ENCODE peak calls at places on chromosomes 6 and 20, in five cellular contexts. H is HCT116, A is SK-N-SH, R is HepG2, P is GM12878. F is an unnamed sample.

GRCh38 chr6:5205877-5206840 is 54.6 kb downstream of the LYRM4 start:
- DNase-seq in H (no peak), A (peak), R (peak), P (no peak), F (no peak)

GRCh38 chr20:43563429-43563828 is 4.6 kb downstream of the SGK2 start:
- DNase-seq in H (no peak), A (no peak), R (peak), P (no peak), F (no peak)

GRCh38 chr6:168582581-168582981 is 141.6 kb downstream of the SMOC2 start:
- DNase-seq in H (no peak), A (no peak), R (no peak), P (no peak), F (no peak)

GRCh38 chr6:6008114-6008647 is 1.5 kb upstream of the NRN1 start:
- DNase-seq in H (no peak), A (no peak), R (no peak), P (no peak), F (no peak)

GRCh38 chr20:34190679-34191090 is 50.5 kb upstream of the ASIP start:
- DNase-seq in H (peak), A (peak), R (peak), P (no peak), F (peak)

GRCh38 chr20:34268145-34268544 is 26.9 kb downstream of the ASIP start:
- DNase-seq in H (no peak), A (no peak), R (no peak), P (no peak), F (no peak)

GRCh38 chr6:15266423-15266996 is 20.6 kb downstream of the JARID2 start:
- DNase-seq in H (no peak), A (no peak), R (peak), P (no peak), F (peak)

GRCh38 chr6:143598466-143599080 is 79.2 kb upstream of the PHACTR2 start:
- DNase-seq in H (no peak), A (no peak), R (no peak), P (no peak), F (peak)

GRCh38 chr6:137589067-137589848 is 95.1 kb upstream of the OLIG3 start:
- DNase-seq in H (peak), A (peak), R (peak), P (peak), F (peak)

GRCh38 chr6:91149914-91150674 is 563.2 kb upstream of the MAP3K7 start:
- DNase-seq in H (no peak), A (no peak), R (no peak), P (no peak), F (no peak)

GRCh38 chr6:56902551-56903464 is 52.1 kb upstream of the BEND6 start:
- DNase-seq in H (no peak), A (peak), R (peak), P (no peak), F (peak)

GRCh38 chr20:46129955-46130481 is 11.9 kb downstream of the CD40 start:
- DNase-seq in H (no peak), A (no peak), R (no peak), P (peak), F (no peak)

GRCh38 chr6:143513410-143513809 is 1.9 kb upstream of the FUCA2 start:
- DNase-seq in H (no peak), A (peak), R (peak), P (no peak), F (peak)

GRCh38 chr6:110688661-110689268 is 126.5 kb downstream of the CDK19 start:
- DNase-seq in H (no peak), A (no peak), R (no peak), P (no peak), F (no peak)

GRCh38 chr20:45087814-45088213 is 13.1 kb downstream of the KCNS1 start:
- DNase-seq in H (no peak), A (no peak), R (no peak), P (no peak), F (no peak)

GRCh38 chr6:41536884-41537347 is 9.3 kb upstream of the FOXP4 start:
- DNase-seq in H (peak), A (no peak), R (no peak), P (no peak), F (no peak)

GRCh38 chr6:5096482-5096881 is 11.3 kb downstream of the PPP1R3G start:
- DNase-seq in H (no peak), A (no peak), R (no peak), P (no peak), F (peak)

GRCh38 chr6:26130581-26131247 is 43.5 kb downstream of the HFE start:
- DNase-seq in H (no peak), A (no peak), R (no peak), P (no peak), F (peak)

GRCh38 chr6:31898200-31899011 is 908 bp upstream of the EHMT2 start:
- DNase-seq in H (peak), A (peak), R (peak), P (no peak), F (peak)

GRCh38 chr20:62453186-62453808 is 22.5 kb downstream of the GATA5 start:
- DNase-seq in H (no peak), A (no peak), R (no peak), P (no peak), F (no peak)

GRCh38 chr6:14094721-14095120 is 22.9 kb upstream of the CD83 start:
- DNase-seq in H (no peak), A (no peak), R (no peak), P (no peak), F (no peak)

GRCh38 chr6:1110935-1111334 is 201.0 kb upstream of the FOXQ1 start:
- DNase-seq in H (no peak), A (no peak), R (no peak), P (no peak), F (no peak)

GRCh38 chr6:134020071-134020470 is 32.4 kb downstream of the SLC2A12 start:
- DNase-seq in H (no peak), A (no peak), R (no peak), P (no peak), F (no peak)

GRCh38 chr20:969868-970267 is 32.2 kb downstream of the RSPO4 start:
- DNase-seq in H (no peak), A (no peak), R (no peak), P (no peak), F (no peak)

GRCh38 chr6:41756354-41756753 is 9.2 kb upstream of the PGC start:
- DNase-seq in H (no peak), A (no peak), R (no peak), P (no peak), F (no peak)

GRCh38 chr20:58461899-58462298 is 53.3 kb downstream of the APCDD1L start:
- DNase-seq in H (no peak), A (no peak), R (no peak), P (no peak), F (no peak)

GRCh38 chr6:117270121-117270959 is 5.0 kb downstream of the VGLL2 start:
- DNase-seq in H (no peak), A (peak), R (no peak), P (no peak), F (no peak)

GRCh38 chr6:56040875-56041274 is 165.5 kb upstream of the BMP5 start:
- DNase-seq in H (no peak), A (no peak), R (no peak), P (no peak), F (no peak)

GRCh38 chr6:141403827-141404226 is 728.9 kb upstream of the GJE1 start:
- DNase-seq in H (no peak), A (no peak), R (no peak), P (no peak), F (no peak)

GRCh38 chr6:27592481-27593199 is 119.7 kb upstream of the ZNF184 start:
- DNase-seq in H (no peak), A (no peak), R (peak), P (peak), F (peak)

GRCh38 chr6:1187293-1188131 is 124.4 kb upstream of the FOXQ1 start:
- DNase-seq in H (no peak), A (no peak), R (peak), P (no peak), F (no peak)

DNA sequence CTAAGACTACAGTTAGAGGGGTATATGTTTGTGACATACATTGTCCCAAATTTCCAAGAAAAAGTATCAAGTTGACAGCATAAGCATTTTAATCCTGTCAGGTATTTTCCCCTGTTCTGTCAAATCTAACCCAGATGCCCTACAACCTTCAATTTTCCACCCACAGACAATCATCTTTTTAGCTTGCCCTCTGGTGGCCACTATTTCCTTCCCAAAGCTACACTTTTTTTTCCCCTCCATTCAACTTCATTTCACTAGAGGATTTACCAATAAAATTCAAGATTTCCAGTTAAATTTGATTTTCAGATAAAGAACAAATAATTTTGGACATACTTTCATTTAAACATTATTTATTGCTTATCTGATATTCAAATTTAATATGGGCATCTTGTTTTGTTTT is 286.6 kb downstream of the TENT5A start:
- DNase-seq in H (peak), A (peak), R (peak), P (no peak), F (no peak)
- TF ChIP-seq ZBTB33 in H (no peak), A (no peak), R (no peak), P (no peak), F (no peak)

GRCh38 chr20:51636123-51636522 is 93.6 kb upstream of the NFATC2 start:
- DNase-seq in H (peak), A (no peak), R (no peak), P (no peak), F (no peak)
- TF ChIP-seq ZBTB33 in H (no peak), A (no peak), R (no peak), P (no peak), F (no peak)

GRCh38 chr20:32332614-32333013 is 25.5 kb upstream of the ASXL1 start:
- DNase-seq in H (no peak), A (no peak), R (no peak), P (no peak), F (no peak)
- TF ChIP-seq ZBTB33 in H (no peak), A (no peak), R (no peak), P (no peak), F (no peak)

GRCh38 chr20:48196486-48196885 is 411.2 kb upstream of the SULF2 start:
- DNase-seq in H (no peak), A (no peak), R (no peak), P (no peak), F (no peak)

GRCh38 chr20:48196006-48196405 is 410.7 kb upstream of the SULF2 start:
- DNase-seq in H (no peak), A (no peak), R (no peak), P (no peak), F (no peak)

GRCh38 chr20:48201881-48202280 is 416.6 kb upstream of the SULF2 start:
- DNase-seq in H (no peak), A (peak), R (no peak), P (no peak), F (no peak)

GRCh38 chr20:48197034-48197433 is 411.8 kb upstream of the SULF2 start:
- DNase-seq in H (no peak), A (no peak), R (no peak), P (no peak), F (no peak)

DNA sequence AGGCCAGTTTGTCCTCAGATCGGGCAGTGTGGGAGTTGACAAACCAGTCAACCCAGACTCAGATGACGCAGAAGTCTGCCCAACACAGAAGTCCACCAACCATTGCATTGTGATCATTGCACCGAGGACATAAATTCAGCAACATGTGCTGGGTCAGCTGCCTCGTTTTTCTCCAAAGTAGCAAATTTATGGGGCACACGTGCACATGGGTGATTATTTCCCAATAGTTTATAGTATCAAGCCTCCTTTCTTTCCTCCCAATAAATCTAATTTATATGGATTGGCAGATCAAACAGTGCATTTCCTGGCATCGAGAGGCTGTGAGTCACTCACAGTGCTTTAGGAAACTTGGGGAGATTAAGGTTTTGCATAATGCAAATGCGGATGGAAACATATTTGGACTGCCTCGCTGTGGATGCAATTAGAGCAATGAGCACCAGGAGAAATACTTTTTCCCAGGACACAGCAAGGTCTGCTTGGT is 413.7 kb upstream of the SULF2 start:
- DNase-seq in H (no peak), A (no peak), R (no peak), P (no peak), F (no peak)
- TF ChIP-seq ZBTB33 in H (no peak), A (no peak), R (no peak), P (no peak), F (no peak)

DNA sequence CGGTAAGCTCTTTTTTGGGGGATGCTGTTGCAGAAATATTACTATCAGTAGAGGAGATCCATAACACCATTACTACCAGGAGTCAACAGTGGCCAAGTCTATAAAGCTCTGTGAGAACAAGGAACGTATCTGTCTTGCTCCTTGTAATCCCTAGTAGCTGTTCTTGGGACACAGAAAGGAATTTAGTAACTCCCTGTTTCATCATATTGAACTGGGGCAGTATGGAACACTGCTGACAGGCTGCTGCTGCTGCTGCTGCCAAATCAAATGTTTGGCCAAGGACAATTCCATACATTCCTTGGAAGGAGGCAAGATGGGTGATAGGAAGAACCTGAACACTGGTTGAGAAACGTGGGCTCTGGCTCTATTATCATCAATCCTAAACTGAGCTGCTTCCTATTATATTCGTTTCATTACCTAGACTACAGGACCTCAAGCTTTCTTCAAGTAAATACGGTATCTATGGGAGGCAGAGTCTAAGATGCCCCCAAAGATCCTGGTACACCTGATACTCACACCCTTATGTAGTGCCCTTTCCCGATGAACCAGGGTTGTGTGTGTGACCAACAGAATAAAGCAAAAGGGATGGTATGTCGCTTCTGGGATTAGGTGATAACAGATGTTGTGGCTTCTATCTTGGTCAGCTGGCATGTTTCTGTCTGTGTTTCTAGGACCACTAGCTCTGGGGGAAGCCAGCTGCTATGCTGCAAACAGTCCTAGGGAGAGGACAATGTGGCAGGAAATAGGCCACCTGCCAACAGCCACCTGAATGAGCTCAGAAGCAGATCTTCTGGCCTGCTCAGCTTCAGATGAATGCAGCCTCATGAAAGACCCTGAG is 39.5 kb downstream of the ELOVL5 start:
- DNase-seq in H (no peak), A (peak), R (peak), P (peak), F (peak)
- TF ChIP-seq ZBTB33 in H (no peak), A (no peak), R (no peak), P (no peak), F (no peak)

GRCh38 chr20:16459019-16459700 is 114.1 kb downstream of the KIF16B start:
- DNase-seq in H (no peak), A (no peak), R (no peak), P (no peak), F (peak)

GRCh38 chr20:16462711-16463110 is 110.5 kb downstream of the KIF16B start:
- DNase-seq in H (no peak), A (no peak), R (no peak), P (no peak), F (no peak)
- TF ChIP-seq ZBTB33 in H (no peak), A (no peak), R (no peak), P (no peak), F (no peak)

GRCh38 chr6:30202366-30202765 is 10.8 kb downstream of the TRIM26 start:
- DNase-seq in H (no peak), A (no peak), R (no peak), P (no peak), F (no peak)
- TF ChIP-seq ZBTB33 in H (no peak), A (no peak), R (no peak), P (no peak), F (no peak)

GRCh38 chr6:12233693-12234551 is 56.2 kb upstream of the EDN1 start:
- DNase-seq in H (peak), A (peak), R (peak), P (peak), F (peak)
- TF ChIP-seq ZBTB33 in H (no peak), A (no peak), R (no peak), P (no peak), F (no peak)